ENCODE peak calls at places on chromosomes 3 and 15, in six cellular contexts. M, C, W, H, A and Y are unnamed samples.

GRCh38 chr3:187072102-187072501 is 67.2 kb downstream of the RPL39L start:
- DNase-seq in M (no peak), C (peak), W (no peak), H (no peak), A (no peak), Y (no peak)

GRCh38 chr15:58438956-58439355 is 7.2 kb downstream of the LIPC start:
- DNase-seq in M (peak), C (peak), W (no peak), H (peak), A (no peak), Y (no peak)

GRCh38 chr15:62994975-62995730 is 47.4 kb upstream of the TPM1 start:
- DNase-seq in M (no peak), C (no peak), W (no peak), H (peak), A (no peak), Y (no peak)

GRCh38 chr3:178712247-178712646 is 176.0 kb downstream of the KCNMB2 start:
- DNase-seq in M (no peak), C (no peak), W (no peak), H (no peak), A (no peak), Y (no peak)

GRCh38 chr3:79368403-79368802 is 399.4 kb downstream of the ROBO1 start:
- DNase-seq in M (no peak), C (no peak), W (no peak), H (peak), A (no peak), Y (no peak)

GRCh38 chr3:27326211-27326948 is 42.8 kb downstream of the NEK10 start:
- DNase-seq in M (no peak), C (no peak), W (no peak), H (no peak), A (no peak), Y (no peak)

GRCh38 chr15:34119291-34119690 is 17.4 kb downstream of the PGBD4 start:
- DNase-seq in M (no peak), C (peak), W (no peak), H (no peak), A (no peak), Y (no peak)

GRCh38 chr3:6260551-6261191 is 600.2 kb upstream of the GRM7 start:
- DNase-seq in M (no peak), C (no peak), W (no peak), H (no peak), A (no peak), Y (no peak)

GRCh38 chr15:30859091-30859874 is 44.4 kb upstream of the FAN1 start:
- DNase-seq in M (peak), C (no peak), W (no peak), H (no peak), A (no peak), Y (no peak)

GRCh38 chr3:185250247-185250646 is 3.6 kb downstream of the EHHADH start:
- DNase-seq in M (no peak), C (no peak), W (no peak), H (no peak), A (no peak), Y (no peak)

GRCh38 chr15:32688151-32688639 is 29.6 kb upstream of the GREM1 start:
- DNase-seq in M (no peak), C (no peak), W (no peak), H (no peak), A (no peak), Y (no peak)

GRCh38 chr3:16364323-16364722 is 99.3 kb downstream of the OXNAD1 start:
- DNase-seq in M (no peak), C (no peak), W (no peak), H (no peak), A (no peak), Y (no peak)

GRCh38 chr15:39235084-39235795 is 345.6 kb upstream of the THBS1 start:
- DNase-seq in M (no peak), C (no peak), W (no peak), H (no peak), A (no peak), Y (no peak)

GRCh38 chr3:197306374-197307086 is 8.1 kb upstream of the DLG1 start:
- DNase-seq in M (no peak), C (no peak), W (no peak), H (peak), A (no peak), Y (no peak)

GRCh38 chr15:61396235-61396927 is 167.3 kb upstream of the RORA start:
- DNase-seq in M (no peak), C (no peak), W (no peak), H (no peak), A (no peak), Y (no peak)

GRCh38 chr15:70781236-70781635 is 17.9 kb upstream of the UACA start:
- DNase-seq in M (no peak), C (no peak), W (no peak), H (peak), A (no peak), Y (no peak)

GRCh38 chr3:27533718-27534578 is 49.8 kb upstream of the SLC4A7 start:
- DNase-seq in M (peak), C (no peak), W (peak), H (peak), A (no peak), Y (no peak)

GRCh38 chr3:5021571-5022092 is 42.4 kb downstream of the BHLHE40 start:
- DNase-seq in M (peak), C (no peak), W (no peak), H (no peak), A (no peak), Y (no peak)

GRCh38 chr3:127715541-127715940 is 42.8 kb downstream of the ABTB1 start:
- DNase-seq in M (no peak), C (no peak), W (no peak), H (no peak), A (no peak), Y (no peak)

GRCh38 chr15:97483232-97483631 is 477.3 kb upstream of the ARRDC4 start:
- DNase-seq in M (no peak), C (no peak), W (no peak), H (no peak), A (no peak), Y (no peak)

GRCh38 chr3:129975332-129976090 is 991 bp downstream of the TRH start:
- DNase-seq in M (peak), C (no peak), W (no peak), H (no peak), A (no peak), Y (no peak)

GRCh38 chr3:156181509-156181908 is 61.1 kb downstream of the KCNAB1 start:
- DNase-seq in M (no peak), C (no peak), W (no peak), H (peak), A (no peak), Y (no peak)

GRCh38 chr15:63484433-63484832 is 20.0 kb upstream of the USP3 start:
- DNase-seq in M (no peak), C (no peak), W (no peak), H (peak), A (no peak), Y (no peak)

GRCh38 chr15:64566629-64567427 is 106.5 kb downstream of the ZNF609 start:
- DNase-seq in M (no peak), C (no peak), W (no peak), H (no peak), A (no peak), Y (no peak)

GRCh38 chr15:67948215-67948614 is 105.9 kb upstream of the PIAS1 start:
- DNase-seq in M (no peak), C (no peak), W (no peak), H (no peak), A (no peak), Y (no peak)

GRCh38 chr3:15839568-15839967 is 41.8 kb upstream of the ANKRD28 start:
- DNase-seq in M (no peak), C (no peak), W (no peak), H (no peak), A (no peak), Y (no peak)

GRCh38 chr15:89108865-89109660 is 20.8 kb downstream of the ABHD2 start:
- DNase-seq in M (no peak), C (no peak), W (no peak), H (no peak), A (no peak), Y (no peak)

GRCh38 chr3:14441240-14441919 is 39.0 kb downstream of the SLC6A6 start:
- DNase-seq in M (no peak), C (no peak), W (no peak), H (no peak), A (no peak), Y (no peak)

GRCh38 chr3:148757238-148757930 is 59.7 kb downstream of the AGTR1 start:
- DNase-seq in M (no peak), C (no peak), W (no peak), H (peak), A (no peak), Y (no peak)

GRCh38 chr3:126539558-126540250 is 15.7 kb downstream of the CHST13 start:
- DNase-seq in M (no peak), C (no peak), W (no peak), H (no peak), A (peak), Y (no peak)

GRCh38 chr3:179196098-179196497 is 47.9 kb downstream of the PIK3CA start:
- DNase-seq in M (no peak), C (no peak), W (no peak), H (no peak), A (no peak), Y (no peak)

GRCh38 chr3:24678021-24678420 is 183.4 kb upstream of the THRB start:
- DNase-seq in M (no peak), C (no peak), W (no peak), H (no peak), A (no peak), Y (no peak)

GRCh38 chr3:12041476-12041875 is 37.3 kb downstream of the SYN2 start:
- DNase-seq in M (no peak), C (no peak), W (no peak), H (no peak), A (no peak), Y (no peak)

GRCh38 chr15:69462030-69462492 is 9.4 kb downstream of the RPLP1 start:
- DNase-seq in M (no peak), C (no peak), W (no peak), H (no peak), A (no peak), Y (no peak)

GRCh38 chr3:52452570-52453221 is 1.1 kb downstream of the TNNC1 start:
- DNase-seq in M (no peak), C (no peak), W (no peak), H (no peak), A (no peak), Y (no peak)

GRCh38 chr3:117874904-117875874 is 1159.5 kb downstream of the IGSF11 start:
- DNase-seq in M (no peak), C (no peak), W (no peak), H (no peak), A (no peak), Y (no peak)

GRCh38 chr3:127459205-127459604 is 131.3 kb downstream of the TPRA1 start:
- DNase-seq in M (no peak), C (no peak), W (no peak), H (no peak), A (no peak), Y (no peak)

GRCh38 chr3:98733778-98734281 is 29.3 kb upstream of the ST3GAL6 start:
- DNase-seq in M (no peak), C (peak), W (no peak), H (no peak), A (no peak), Y (no peak)

GRCh38 chr3:11200679-11200952 is 46.3 kb downstream of the HRH1 start:
- DNase-seq in M (no peak), C (no peak), W (no peak), H (peak), A (no peak), Y (no peak)